ENCODE peak calls at places on chromosomes 16 and 17, in seven cellular contexts. One of them, this sample, is unnamed.

GRCh38 chr16:89695086-89695874 is 6.2 kb downstream of the SPATA2L start:
- DNase-seq in OCI-LY7: no peak
- DNase-seq in RWPE1: no peak
- DNase-seq in tibial artery: no peak
- DNase-seq in brain microvascular endothelial cell: no peak
- DNase-seq in neural crest cell: no peak
- DNase-seq in testis: no peak
- DNase-seq in this sample: no peak

GRCh38 chr17:38415250-38416194 is 12.7 kb upstream of the ARHGAP23 start:
- DNase-seq in OCI-LY7: peak
- DNase-seq in RWPE1: peak
- DNase-seq in tibial artery: no peak
- DNase-seq in brain microvascular endothelial cell: peak
- DNase-seq in neural crest cell: peak
- DNase-seq in testis: no peak
- DNase-seq in this sample: peak

GRCh38 chr17:48384164-48384563 is 45.9 kb downstream of the SKAP1 start:
- DNase-seq in OCI-LY7: no peak
- DNase-seq in RWPE1: no peak
- DNase-seq in tibial artery: no peak
- DNase-seq in brain microvascular endothelial cell: no peak
- DNase-seq in neural crest cell: no peak
- DNase-seq in testis: no peak
- DNase-seq in this sample: no peak

GRCh38 chr16:89983550-89983949 is 35.0 kb downstream of the DEF8 start:
- DNase-seq in OCI-LY7: no peak
- DNase-seq in RWPE1: no peak
- DNase-seq in tibial artery: no peak
- DNase-seq in brain microvascular endothelial cell: no peak
- DNase-seq in neural crest cell: no peak
- DNase-seq in testis: no peak
- DNase-seq in this sample: no peak

GRCh38 chr17:82204831-82205719 is 7.6 kb downstream of the CCDC57 start:
- DNase-seq in OCI-LY7: no peak
- DNase-seq in RWPE1: peak
- DNase-seq in tibial artery: no peak
- DNase-seq in brain microvascular endothelial cell: peak
- DNase-seq in neural crest cell: no peak
- DNase-seq in testis: no peak
- DNase-seq in this sample: no peak

GRCh38 chr17:61574542-61575351 is 16.3 kb downstream of the NACA2 start:
- DNase-seq in OCI-LY7: peak
- DNase-seq in RWPE1: peak
- DNase-seq in tibial artery: no peak
- DNase-seq in brain microvascular endothelial cell: peak
- DNase-seq in neural crest cell: peak
- DNase-seq in testis: no peak
- DNase-seq in this sample: peak

GRCh38 chr17:64732336-64733006 is 70.4 kb upstream of the SMURF2 start:
- DNase-seq in OCI-LY7: no peak
- DNase-seq in RWPE1: no peak
- DNase-seq in tibial artery: no peak
- DNase-seq in brain microvascular endothelial cell: peak
- DNase-seq in neural crest cell: no peak
- DNase-seq in testis: peak
- DNase-seq in this sample: no peak

GRCh38 chr17:45868276-45868675 is 23.6 kb downstream of the SPPL2C start:
- DNase-seq in OCI-LY7: no peak
- DNase-seq in RWPE1: no peak
- DNase-seq in tibial artery: no peak
- DNase-seq in brain microvascular endothelial cell: no peak
- DNase-seq in neural crest cell: no peak
- DNase-seq in testis: no peak
- DNase-seq in this sample: no peak

DNA sequence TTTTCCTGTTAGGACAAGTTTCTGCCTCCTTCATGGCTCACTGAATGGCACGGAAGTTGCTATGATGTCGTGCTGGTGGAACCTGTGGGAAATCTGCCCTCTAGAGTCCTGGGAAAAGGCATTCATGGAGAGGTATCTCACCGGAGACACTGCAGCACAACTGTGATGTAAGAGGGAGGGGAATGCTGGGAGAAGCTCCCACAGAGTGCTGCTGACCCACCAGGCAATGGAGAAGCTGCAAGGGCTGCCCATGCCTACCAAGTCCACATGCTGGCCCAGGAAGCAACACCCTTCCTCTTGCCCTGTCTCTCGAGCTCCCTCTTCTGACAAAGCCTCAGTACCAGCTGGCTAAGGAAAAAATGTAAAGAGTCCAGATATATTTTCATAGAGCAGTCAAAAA is 45.2 kb upstream of the SLC5A11 start:
- DNase-seq in OCI-LY7: no peak
- DNase-seq in RWPE1: peak
- DNase-seq in tibial artery: no peak
- DNase-seq in brain microvascular endothelial cell: peak
- DNase-seq in neural crest cell: no peak
- DNase-seq in testis: no peak
- DNase-seq in this sample: peak
- TF ChIP-seq CTCF in OCI-LY7: no peak
- TF ChIP-seq CTCF in RWPE1: peak
- TF ChIP-seq CTCF in tibial artery: no peak
- TF ChIP-seq CTCF in brain microvascular endothelial cell: peak
- TF ChIP-seq CTCF in neural crest cell: no peak
- TF ChIP-seq CTCF in testis: no peak
- TF ChIP-seq CTCF in this sample: peak

GRCh38 chr17:43823350-43824084 is 9.4 kb downstream of the MPP3 start:
- DNase-seq in OCI-LY7: no peak
- DNase-seq in RWPE1: no peak
- DNase-seq in tibial artery: no peak
- DNase-seq in brain microvascular endothelial cell: no peak
- DNase-seq in neural crest cell: no peak
- DNase-seq in testis: peak
- DNase-seq in this sample: no peak

GRCh38 chr17:43826206-43826605 is 6.7 kb downstream of the MPP3 start:
- DNase-seq in OCI-LY7: no peak
- DNase-seq in RWPE1: no peak
- DNase-seq in tibial artery: no peak
- DNase-seq in brain microvascular endothelial cell: no peak
- DNase-seq in neural crest cell: no peak
- DNase-seq in testis: no peak
- DNase-seq in this sample: no peak

GRCh38 chr17:43825567-43825966 is 7.4 kb downstream of the MPP3 start:
- DNase-seq in OCI-LY7: no peak
- DNase-seq in RWPE1: no peak
- DNase-seq in tibial artery: no peak
- DNase-seq in brain microvascular endothelial cell: no peak
- DNase-seq in neural crest cell: no peak
- DNase-seq in testis: no peak
- DNase-seq in this sample: no peak

GRCh38 chr17:43820759-43821158 is 12.2 kb downstream of the MPP3 start:
- DNase-seq in OCI-LY7: no peak
- DNase-seq in RWPE1: no peak
- DNase-seq in tibial artery: no peak
- DNase-seq in brain microvascular endothelial cell: no peak
- DNase-seq in neural crest cell: no peak
- DNase-seq in testis: no peak
- DNase-seq in this sample: no peak

GRCh38 chr17:43822566-43823190 is 10.3 kb downstream of the MPP3 start:
- DNase-seq in OCI-LY7: no peak
- DNase-seq in RWPE1: no peak
- DNase-seq in tibial artery: no peak
- DNase-seq in brain microvascular endothelial cell: no peak
- DNase-seq in neural crest cell: no peak
- DNase-seq in testis: no peak
- DNase-seq in this sample: no peak
- TF ChIP-seq CTCF in OCI-LY7: no peak
- TF ChIP-seq CTCF in RWPE1: no peak
- TF ChIP-seq CTCF in tibial artery: no peak
- TF ChIP-seq CTCF in brain microvascular endothelial cell: no peak
- TF ChIP-seq CTCF in neural crest cell: no peak
- TF ChIP-seq CTCF in testis: no peak
- TF ChIP-seq CTCF in this sample: no peak

GRCh38 chr17:75289122-75289831 is at the start of gene SLC25A19:
- DNase-seq in OCI-LY7: peak
- DNase-seq in RWPE1: peak
- DNase-seq in tibial artery: peak
- DNase-seq in brain microvascular endothelial cell: peak
- DNase-seq in neural crest cell: peak
- DNase-seq in testis: peak
- DNase-seq in this sample: peak
- TF ChIP-seq CTCF in OCI-LY7: peak
- TF ChIP-seq CTCF in RWPE1: peak
- TF ChIP-seq CTCF in tibial artery: no peak
- TF ChIP-seq CTCF in brain microvascular endothelial cell: peak
- TF ChIP-seq CTCF in neural crest cell: peak
- TF ChIP-seq CTCF in testis: peak
- TF ChIP-seq CTCF in this sample: peak

GRCh38 chr17:16968786-16969185 is 3.1 kb downstream of the TNFRSF13B start:
- DNase-seq in OCI-LY7: no peak
- DNase-seq in RWPE1: no peak
- DNase-seq in tibial artery: no peak
- DNase-seq in brain microvascular endothelial cell: no peak
- DNase-seq in neural crest cell: no peak
- DNase-seq in testis: no peak
- DNase-seq in this sample: peak

GRCh38 chr17:16961792-16962191 is 10.1 kb downstream of the TNFRSF13B start:
- DNase-seq in OCI-LY7: no peak
- DNase-seq in RWPE1: no peak
- DNase-seq in tibial artery: no peak
- DNase-seq in brain microvascular endothelial cell: no peak
- DNase-seq in neural crest cell: no peak
- DNase-seq in testis: no peak
- DNase-seq in this sample: no peak

DNA sequence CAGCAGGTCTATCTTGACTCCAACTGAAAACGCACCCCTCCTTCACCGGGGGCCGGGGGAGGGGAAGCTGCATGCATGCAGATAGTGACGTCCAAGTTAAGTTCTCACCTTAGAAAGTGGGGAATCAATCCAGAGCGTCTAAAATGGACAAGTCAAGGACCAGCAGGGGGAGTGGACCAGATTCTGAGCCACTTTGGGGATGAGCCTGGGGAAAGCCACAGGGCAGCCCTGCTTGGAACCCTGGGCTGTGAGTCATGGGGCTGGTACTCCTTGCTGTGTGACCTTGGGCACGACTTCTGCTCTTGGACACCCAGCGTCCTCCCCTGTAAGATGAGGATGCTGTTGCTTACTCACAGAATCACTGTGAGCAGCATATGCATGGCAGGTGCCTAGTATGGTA is 9.1 kb downstream of the TNFRSF13B start:
- DNase-seq in OCI-LY7: no peak
- DNase-seq in RWPE1: no peak
- DNase-seq in tibial artery: no peak
- DNase-seq in brain microvascular endothelial cell: no peak
- DNase-seq in neural crest cell: no peak
- DNase-seq in testis: peak
- DNase-seq in this sample: peak
- TF ChIP-seq CTCF in OCI-LY7: peak
- TF ChIP-seq CTCF in RWPE1: no peak
- TF ChIP-seq CTCF in tibial artery: no peak
- TF ChIP-seq CTCF in brain microvascular endothelial cell: peak
- TF ChIP-seq CTCF in neural crest cell: no peak
- TF ChIP-seq CTCF in testis: no peak
- TF ChIP-seq CTCF in this sample: peak

GRCh38 chr17:71472809-71473789 is 647.7 kb upstream of the SOX9 start:
- DNase-seq in OCI-LY7: peak
- DNase-seq in RWPE1: peak
- DNase-seq in tibial artery: no peak
- DNase-seq in brain microvascular endothelial cell: peak
- DNase-seq in neural crest cell: peak
- DNase-seq in testis: peak
- DNase-seq in this sample: peak
- TF ChIP-seq CTCF in OCI-LY7: peak
- TF ChIP-seq CTCF in RWPE1: peak
- TF ChIP-seq CTCF in tibial artery: peak
- TF ChIP-seq CTCF in brain microvascular endothelial cell: peak
- TF ChIP-seq CTCF in neural crest cell: peak
- TF ChIP-seq CTCF in testis: peak
- TF ChIP-seq CTCF in this sample: peak

GRCh38 chr17:54976316-54976715 is 7.8 kb downstream of the STXBP4 start:
- DNase-seq in OCI-LY7: no peak
- DNase-seq in RWPE1: no peak
- DNase-seq in tibial artery: no peak
- DNase-seq in brain microvascular endothelial cell: no peak
- DNase-seq in neural crest cell: no peak
- DNase-seq in testis: no peak
- DNase-seq in this sample: peak

GRCh38 chr17:54979657-54980056 is 11.1 kb downstream of the STXBP4 start:
- DNase-seq in OCI-LY7: no peak
- DNase-seq in RWPE1: no peak
- DNase-seq in tibial artery: no peak
- DNase-seq in brain microvascular endothelial cell: no peak
- DNase-seq in neural crest cell: no peak
- DNase-seq in testis: no peak
- DNase-seq in this sample: no peak

GRCh38 chr17:54980372-54980771 is 11.8 kb downstream of the STXBP4 start:
- DNase-seq in OCI-LY7: no peak
- DNase-seq in RWPE1: no peak
- DNase-seq in tibial artery: no peak
- DNase-seq in brain microvascular endothelial cell: no peak
- DNase-seq in neural crest cell: no peak
- DNase-seq in testis: no peak
- DNase-seq in this sample: no peak

GRCh38 chr17:54974758-54975157 is 6.2 kb downstream of the STXBP4 start:
- DNase-seq in OCI-LY7: no peak
- DNase-seq in RWPE1: no peak
- DNase-seq in tibial artery: no peak
- DNase-seq in brain microvascular endothelial cell: no peak
- DNase-seq in neural crest cell: no peak
- DNase-seq in testis: no peak
- DNase-seq in this sample: no peak

DNA sequence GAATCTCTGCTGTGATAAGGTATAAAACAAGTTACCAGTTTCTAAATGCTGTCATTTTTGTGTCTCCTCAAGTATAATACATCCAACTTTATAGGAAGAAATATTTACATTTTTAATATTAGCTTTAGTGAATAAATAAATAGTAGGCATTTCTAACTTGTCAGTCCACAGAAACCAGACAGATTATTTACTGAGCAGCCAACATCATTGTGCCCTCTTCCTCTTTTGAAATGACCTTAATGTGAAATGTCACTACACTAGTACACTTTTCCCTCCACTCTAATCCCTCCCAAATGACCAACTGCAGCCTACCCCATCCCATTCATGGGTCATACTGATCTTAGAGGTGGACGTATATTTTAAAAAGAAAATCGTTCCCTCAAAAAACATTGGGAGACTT is 9.2 kb downstream of the STXBP4 start:
- DNase-seq in OCI-LY7: no peak
- DNase-seq in RWPE1: no peak
- DNase-seq in tibial artery: no peak
- DNase-seq in brain microvascular endothelial cell: no peak
- DNase-seq in neural crest cell: no peak
- DNase-seq in testis: no peak
- DNase-seq in this sample: no peak
- TF ChIP-seq CTCF in OCI-LY7: no peak
- TF ChIP-seq CTCF in RWPE1: no peak
- TF ChIP-seq CTCF in tibial artery: no peak
- TF ChIP-seq CTCF in brain microvascular endothelial cell: no peak
- TF ChIP-seq CTCF in neural crest cell: no peak
- TF ChIP-seq CTCF in testis: no peak
- TF ChIP-seq CTCF in this sample: no peak

GRCh38 chr17:77874303-77875050 is 84.0 kb upstream of the TNRC6C start:
- DNase-seq in OCI-LY7: no peak
- DNase-seq in RWPE1: no peak
- DNase-seq in tibial artery: no peak
- DNase-seq in brain microvascular endothelial cell: no peak
- DNase-seq in neural crest cell: no peak
- DNase-seq in testis: no peak
- DNase-seq in this sample: no peak
- TF ChIP-seq CTCF in OCI-LY7: no peak
- TF ChIP-seq CTCF in RWPE1: no peak
- TF ChIP-seq CTCF in tibial artery: no peak
- TF ChIP-seq CTCF in brain microvascular endothelial cell: no peak
- TF ChIP-seq CTCF in neural crest cell: no peak
- TF ChIP-seq CTCF in testis: no peak
- TF ChIP-seq CTCF in this sample: no peak

GRCh38 chr17:76458580-76459490 is 5.9 kb upstream of the UBE2O start:
- DNase-seq in OCI-LY7: peak
- DNase-seq in RWPE1: peak
- DNase-seq in tibial artery: no peak
- DNase-seq in brain microvascular endothelial cell: peak
- DNase-seq in neural crest cell: peak
- DNase-seq in testis: peak
- DNase-seq in this sample: peak
- TF ChIP-seq CTCF in OCI-LY7: peak
- TF ChIP-seq CTCF in RWPE1: peak
- TF ChIP-seq CTCF in tibial artery: no peak
- TF ChIP-seq CTCF in brain microvascular endothelial cell: peak
- TF ChIP-seq CTCF in neural crest cell: peak
- TF ChIP-seq CTCF in testis: peak
- TF ChIP-seq CTCF in this sample: peak

This sample was measured in GM12865.